ENCODE peak calls at places on chromosomes 5 and 9, in nine cellular contexts. X is stomach, E is A549, J is suprapubic skin, G is HCT116, C is endodermal cell, B is OCI-LY7, M is neural progenitor cell, K is MM.1S. D is an unnamed sample. For H3K4me1, the result is how much of the 10 kb centered on the place peaks cover.

GRCh38 chr5:112848116-112848811 is 12.8 kb upstream of the SRP19 start:
- DNase-seq in X (no peak), E (peak), J (no peak), G (peak), C (peak), B (peak), M (peak), K (peak), D (peak)

GRCh38 chr5:127440831-127441230 is 76.6 kb upstream of the PRRC1 start:
- DNase-seq in X (no peak), E (no peak), J (no peak), G (no peak), C (no peak), B (no peak), M (no peak), K (no peak), D (no peak)

GRCh38 chr5:134086215-134086942 is 28.1 kb upstream of the TCF7 start:
- DNase-seq in X (no peak), E (no peak), J (no peak), G (no peak), C (no peak), B (no peak), M (no peak), K (no peak), D (no peak)

GRCh38 chr5:135248801-135249231 is 150.2 kb downstream of the MACROH2A1 start:
- DNase-seq in X (peak), E (no peak), J (peak), G (no peak), C (peak), B (no peak), M (no peak), K (no peak), D (no peak)

GRCh38 chr5:139752506-139753350 is 42.9 kb upstream of the PSD2 start:
- DNase-seq in X (no peak), E (no peak), J (no peak), G (no peak), C (no peak), B (no peak), M (no peak), K (no peak), D (no peak)

GRCh38 chr5:139631520-139632165 is 16.5 kb upstream of the CXXC5 start:
- DNase-seq in X (peak), E (no peak), J (no peak), G (no peak), C (no peak), B (no peak), M (no peak), K (no peak), D (no peak)

GRCh38 chr9:85600675-85601263 is 141.0 kb downstream of the AGTPBP1 start:
- DNase-seq in X (no peak), E (no peak), J (no peak), G (no peak), C (peak), B (no peak), M (no peak), K (no peak), D (no peak)

GRCh38 chr5:39400711-39401385 is 23.9 kb downstream of the DAB2 start:
- DNase-seq in X (no peak), E (no peak), J (no peak), G (no peak), C (no peak), B (no peak), M (no peak), K (no peak), D (no peak)

GRCh38 chr5:40441733-40442132 is 238.0 kb upstream of the PTGER4 start:
- DNase-seq in X (no peak), E (no peak), J (no peak), G (no peak), C (no peak), B (no peak), M (no peak), K (peak), D (no peak)

GRCh38 chr5:90153031-90153430 is 256.5 kb downstream of the CETN3 start:
- DNase-seq in X (no peak), E (no peak), J (no peak), G (no peak), C (no peak), B (no peak), M (no peak), K (no peak), D (peak)

GRCh38 chr5:64612349-64612961 is 77.8 kb upstream of the SHISAL2B start:
- DNase-seq in X (peak), E (peak), J (no peak), G (peak), C (peak), B (peak), M (peak), K (peak), D (peak)

GRCh38 chr9:94178927-94179326 is 80.2 kb upstream of the ZNF169 start:
- DNase-seq in X (no peak), E (no peak), J (no peak), G (no peak), C (no peak), B (no peak), M (no peak), K (no peak), D (no peak)

GRCh38 chr9:94174164-94174563 is 84.9 kb upstream of the ZNF169 start:
- DNase-seq in X (no peak), E (no peak), J (no peak), G (no peak), C (no peak), B (no peak), M (no peak), K (no peak), D (no peak)

GRCh38 chr9:94176582-94176981 is 82.5 kb upstream of the ZNF169 start:
- DNase-seq in X (no peak), E (no peak), J (no peak), G (no peak), C (no peak), B (no peak), M (no peak), K (no peak), D (no peak)

GRCh38 chr9:94173632-94174031 is 85.5 kb upstream of the ZNF169 start:
- DNase-seq in X (no peak), E (no peak), J (no peak), G (no peak), C (no peak), B (no peak), M (no peak), K (no peak), D (no peak)

DNA sequence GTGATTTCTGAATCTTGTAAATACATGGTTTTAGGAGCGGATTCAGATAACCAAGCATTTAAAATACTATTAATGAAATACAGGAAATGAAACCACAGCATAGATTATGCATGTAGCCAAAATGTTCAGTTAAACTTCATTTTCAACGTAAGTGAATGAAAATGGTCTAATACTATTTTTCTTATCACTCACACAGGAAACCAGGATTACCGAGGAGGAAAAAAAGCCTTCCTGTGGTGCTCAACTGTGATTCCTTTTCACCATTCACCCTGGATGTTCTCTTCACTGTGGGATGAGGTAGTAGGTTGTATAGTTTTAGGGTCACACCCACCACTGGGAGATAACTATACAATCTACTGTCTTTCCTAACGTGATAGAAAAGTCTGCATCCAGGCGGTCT is 83.4 kb upstream of the ZNF169 start:
- DNase-seq in X (no peak), E (no peak), J (no peak), G (no peak), C (no peak), B (no peak), M (no peak), K (no peak), D (no peak)
- H3K4me1 ChIP-seq in X (half or more), E (half or more), J (half or more), G (under half), C (under half), B (under half), M (under half), K (under half), D (under half)

DNA sequence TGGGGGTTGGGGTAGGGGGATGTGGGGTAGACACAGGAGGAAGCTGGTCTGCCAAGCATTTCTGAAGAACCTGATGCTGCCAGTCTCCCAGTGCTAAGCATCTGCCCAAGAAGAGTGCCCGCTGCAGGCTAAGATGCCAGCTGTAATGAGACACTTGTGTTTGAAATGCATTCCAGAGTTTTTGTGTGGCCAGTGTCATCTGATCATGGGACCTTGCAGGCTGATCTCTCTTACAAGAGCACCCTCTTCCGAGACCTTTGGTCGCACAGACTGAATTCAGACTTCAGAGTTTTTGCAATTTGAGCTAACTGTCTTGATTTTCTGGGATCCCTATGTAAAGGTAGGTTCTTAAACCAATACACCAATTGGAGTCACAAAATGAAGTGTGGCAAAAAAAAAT is 58.1 kb downstream of the DENND1A start:
- DNase-seq in X (no peak), E (no peak), J (no peak), G (no peak), C (no peak), B (no peak), M (peak), K (no peak), D (no peak)
- TF ChIP-seq CTCF in X (no peak), E (no peak), J (no peak), G (no peak), C (no peak), B (no peak), M (peak), K (no peak), D (no peak)

DNA sequence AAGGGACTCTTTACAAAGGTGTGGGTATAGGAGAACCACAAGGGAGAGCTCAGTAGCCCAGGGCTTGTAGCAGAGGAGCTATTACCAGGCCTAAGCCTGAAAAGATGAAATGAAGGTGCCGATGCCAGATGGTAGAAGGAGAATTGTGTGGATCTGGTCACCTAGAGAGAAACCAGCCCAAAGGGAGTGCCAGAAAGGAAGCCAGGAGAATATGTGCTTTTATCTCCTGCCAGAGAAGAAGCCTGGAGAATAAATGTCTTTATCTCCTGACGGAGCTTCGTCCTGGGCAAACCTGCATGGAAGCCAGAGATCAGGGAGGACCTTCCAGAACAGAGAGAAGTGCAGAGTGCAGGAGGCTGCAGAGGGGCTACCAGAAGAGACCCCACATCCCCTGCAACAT is 142.6 kb downstream of the MED10 start:
- DNase-seq in X (no peak), E (no peak), J (no peak), G (no peak), C (no peak), B (no peak), M (no peak), K (no peak), D (no peak)
- H3K27ac ChIP-seq in X (no peak), E (no peak), J (no peak), G (no peak), C (no peak), B (no peak), M (no peak), K (no peak), D (no peak)

DNA sequence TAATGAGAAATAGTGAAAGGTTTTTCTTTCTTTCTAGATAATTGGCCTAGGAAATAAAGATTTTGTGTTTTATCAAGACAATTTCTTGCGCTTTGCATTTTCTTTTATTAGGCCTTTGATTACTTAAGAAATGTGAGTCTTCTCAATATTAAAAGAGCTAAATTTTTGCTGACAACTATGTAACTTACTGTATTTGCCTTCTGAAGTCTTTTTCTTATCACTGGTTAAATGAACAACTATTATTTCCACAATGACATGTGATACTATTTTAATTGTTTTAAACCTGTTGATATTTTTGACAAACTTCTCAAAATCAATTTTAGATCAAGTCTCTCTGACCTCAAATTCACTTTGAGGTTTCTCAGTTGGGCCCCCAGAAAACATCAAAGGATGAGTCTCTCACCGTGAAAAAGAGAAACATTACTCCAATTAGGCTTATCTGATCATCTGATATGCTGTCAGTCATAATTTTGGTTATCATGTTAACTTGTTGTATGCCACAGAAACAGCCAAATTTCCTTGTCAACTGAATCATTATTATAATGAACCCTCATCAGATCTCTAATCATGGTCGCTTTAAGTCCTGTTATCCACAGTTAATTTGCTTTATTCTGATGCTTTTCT is 48.8 kb downstream of the RAPGEF1 start:
- DNase-seq in X (no peak), E (no peak), J (no peak), G (no peak), C (no peak), B (no peak), M (no peak), K (no peak), D (no peak)
- H3K4me1 ChIP-seq in X (under half), E (under half), J (under half), G (under half), C (under half), B (half or more), M (under half), K (under half), D (under half)

GRCh38 chr5:158061451-158061850 is 202.5 kb upstream of the CLINT1 start:
- DNase-seq in X (no peak), E (no peak), J (no peak), G (no peak), C (no peak), B (no peak), M (no peak), K (no peak), D (peak)
- TF ChIP-seq CTCF in X (no peak), E (no peak), J (no peak), G (no peak), C (no peak), B (no peak), M (no peak), K (no peak), D (no peak)

GRCh38 chr5:146731909-146732659 is 146.5 kb downstream of the PPP2R2B start:
- DNase-seq in X (no peak), E (peak), J (no peak), G (peak), C (no peak), B (no peak), M (no peak), K (no peak), D (peak)
- H3K27ac ChIP-seq in X (no peak), E (peak), J (no peak), G (peak), C (no peak), B (no peak), M (no peak), K (no peak), D (no peak)

GRCh38 chr9:79877943-79878612 is 306.3 kb downstream of the TLE4 start:
- DNase-seq in X (no peak), E (no peak), J (no peak), G (no peak), C (no peak), B (peak), M (no peak), K (no peak), D (no peak)
- H3K4me1 ChIP-seq in X (under half), E (under half), J (under half), G (under half), C (under half), B (under half), M (under half), K (under half), D (under half)

DNA sequence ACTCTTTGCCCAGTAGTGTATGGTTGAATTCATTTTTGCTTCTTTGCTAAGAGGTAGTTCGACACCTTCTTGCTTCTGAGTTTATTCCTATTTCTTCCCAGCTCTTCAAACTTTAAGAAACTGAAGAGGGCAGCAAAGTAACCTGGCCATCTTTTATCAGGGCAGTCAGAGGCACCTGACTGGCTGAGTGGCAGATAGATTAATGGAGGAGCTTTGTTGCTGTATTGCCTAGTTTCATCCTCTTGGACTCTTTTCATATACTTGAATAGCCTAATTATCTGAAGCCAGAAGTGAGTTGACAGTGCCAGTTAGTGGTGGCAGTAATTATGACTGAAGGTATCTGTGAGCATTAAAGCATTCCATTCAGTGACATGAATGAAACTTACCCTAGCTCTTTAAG is 82.5 kb downstream of the UHRF2 start:
- DNase-seq in X (no peak), E (no peak), J (no peak), G (no peak), C (no peak), B (peak), M (no peak), K (no peak), D (no peak)
- TF ChIP-seq CTCF in X (no peak), E (no peak), J (no peak), G (peak), C (peak), B (peak), M (no peak), K (no peak), D (no peak)

DNA sequence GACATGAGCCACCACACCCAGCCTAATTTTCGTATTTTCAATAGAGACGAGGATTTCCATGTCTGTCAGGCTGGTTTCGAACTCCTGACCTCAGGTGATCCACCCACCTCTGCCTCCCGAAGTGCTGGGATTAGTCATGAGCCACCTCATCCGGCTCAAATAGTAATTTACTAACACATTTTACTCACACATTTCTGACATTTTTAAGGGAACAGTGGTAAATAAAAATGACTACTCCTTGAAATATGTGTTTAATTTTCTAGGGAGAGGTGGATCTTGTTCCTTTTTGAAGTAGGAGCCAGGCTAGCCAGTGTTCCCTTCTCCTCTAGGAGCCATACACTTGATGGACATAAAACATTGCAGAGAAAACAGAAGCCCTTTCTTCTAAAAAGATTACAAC is 55.2 kb upstream of the ERBIN start:
- DNase-seq in X (no peak), E (no peak), J (no peak), G (peak), C (no peak), B (no peak), M (no peak), K (no peak), D (no peak)
- H3K27ac ChIP-seq in X (no peak), E (peak), J (no peak), G (peak), C (no peak), B (no peak), M (no peak), K (no peak), D (no peak)

GRCh38 chr5:131274341-131275063 is 10.6 kb downstream of the CDC42SE2 start:
- DNase-seq in X (no peak), E (no peak), J (no peak), G (no peak), C (no peak), B (no peak), M (no peak), K (peak), D (no peak)

GRCh38 chr5:131279209-131279608 is 15.4 kb downstream of the CDC42SE2 start:
- DNase-seq in X (no peak), E (no peak), J (no peak), G (no peak), C (no peak), B (no peak), M (no peak), K (no peak), D (no peak)

GRCh38 chr5:131277415-131277814 is 13.6 kb downstream of the CDC42SE2 start:
- DNase-seq in X (no peak), E (no peak), J (no peak), G (no peak), C (no peak), B (no peak), M (no peak), K (no peak), D (no peak)

GRCh38 chr5:131277875-131278795 is 14.3 kb downstream of the CDC42SE2 start:
- DNase-seq in X (no peak), E (no peak), J (no peak), G (no peak), C (no peak), B (no peak), M (no peak), K (no peak), D (no peak)

GRCh38 chr5:131275996-131276535 is 12.2 kb downstream of the CDC42SE2 start:
- DNase-seq in X (no peak), E (no peak), J (no peak), G (no peak), C (no peak), B (peak), M (no peak), K (no peak), D (no peak)
- H3K4me1 ChIP-seq in X (under half), E (under half), J (under half), G (under half), C (under half), B (half or more), M (under half), K (half or more), D (under half)